ENCODE peak calls at places on chromosomes 4 and X, in ten cellular contexts. One of them, this sample, is unnamed.

GRCh38 chrX:45513042-45513441 is 312.4 kb upstream of the DIPK2B start:
- DNase-seq in GM12864: no peak
- DNase-seq in SW480: peak
- DNase-seq in choroid plexus epithelial cell: no peak
- DNase-seq in midbrain: no peak
- DNase-seq in dermis microvascular lymphatic vessel endothelial cell: no peak
- DNase-seq in astrocyte: no peak
- DNase-seq in AG08395: no peak
- DNase-seq in substantia nigra: no peak
- DNase-seq in activated T-cell treated with anti-CD3 and anti-CD28 coated beads for 48 hours: no peak
- DNase-seq in this sample: no peak

GRCh38 chr4:1503583-1504471 is 97.6 kb upstream of the NKX1-1 start:
- DNase-seq in AG08395: no peak
- DNase-seq in SW480: no peak
- DNase-seq in midbrain: no peak
- DNase-seq in substantia nigra: no peak
- DNase-seq in GM12864: no peak
- DNase-seq in astrocyte: no peak
- DNase-seq in dermis microvascular lymphatic vessel endothelial cell: no peak
- DNase-seq in activated T-cell treated with anti-CD3 and anti-CD28 coated beads for 48 hours: no peak
- DNase-seq in choroid plexus epithelial cell: no peak
- DNase-seq in this sample: no peak

GRCh38 chr4:120922390-120923200 is at the start of gene PRDM5:
- DNase-seq in activated T-cell treated with anti-CD3 and anti-CD28 coated beads for 48 hours: peak
- DNase-seq in midbrain: peak
- DNase-seq in dermis microvascular lymphatic vessel endothelial cell: peak
- DNase-seq in SW480: peak
- DNase-seq in choroid plexus epithelial cell: peak
- DNase-seq in AG08395: peak
- DNase-seq in astrocyte: peak
- DNase-seq in GM12864: no peak
- DNase-seq in substantia nigra: peak
- DNase-seq in this sample: peak

GRCh38 chr4:76571274-76571673 is 136.2 kb downstream of the SHROOM3 start:
- DNase-seq in GM12864: no peak
- DNase-seq in dermis microvascular lymphatic vessel endothelial cell: no peak
- DNase-seq in substantia nigra: no peak
- DNase-seq in SW480: no peak
- DNase-seq in choroid plexus epithelial cell: no peak
- DNase-seq in astrocyte: no peak
- DNase-seq in midbrain: no peak
- DNase-seq in AG08395: no peak
- DNase-seq in activated T-cell treated with anti-CD3 and anti-CD28 coated beads for 48 hours: no peak
- DNase-seq in this sample: no peak

GRCh38 chr4:55272576-55272975 is 73.5 kb upstream of the SRD5A3 start:
- DNase-seq in activated T-cell treated with anti-CD3 and anti-CD28 coated beads for 48 hours: no peak
- DNase-seq in astrocyte: no peak
- DNase-seq in SW480: no peak
- DNase-seq in AG08395: no peak
- DNase-seq in substantia nigra: no peak
- DNase-seq in midbrain: no peak
- DNase-seq in choroid plexus epithelial cell: peak
- DNase-seq in dermis microvascular lymphatic vessel endothelial cell: no peak
- DNase-seq in GM12864: no peak
- DNase-seq in this sample: no peak

GRCh38 chr4:153513596-153513995 is 47.4 kb downstream of the TMEM131L start:
- DNase-seq in SW480: no peak
- DNase-seq in activated T-cell treated with anti-CD3 and anti-CD28 coated beads for 48 hours: no peak
- DNase-seq in choroid plexus epithelial cell: peak
- DNase-seq in midbrain: no peak
- DNase-seq in dermis microvascular lymphatic vessel endothelial cell: peak
- DNase-seq in astrocyte: no peak
- DNase-seq in GM12864: no peak
- DNase-seq in substantia nigra: no peak
- DNase-seq in AG08395: peak
- DNase-seq in this sample: no peak

GRCh38 chr4:153198739-153199138 is 5.5 kb upstream of the TRIM2 start:
- DNase-seq in substantia nigra: no peak
- DNase-seq in astrocyte: no peak
- DNase-seq in SW480: no peak
- DNase-seq in AG08395: no peak
- DNase-seq in GM12864: no peak
- DNase-seq in midbrain: no peak
- DNase-seq in dermis microvascular lymphatic vessel endothelial cell: no peak
- DNase-seq in choroid plexus epithelial cell: no peak
- DNase-seq in activated T-cell treated with anti-CD3 and anti-CD28 coated beads for 48 hours: no peak
- DNase-seq in this sample: no peak

GRCh38 chrX:152299787-152300186 is 151.3 kb downstream of the GABRA3 start:
- DNase-seq in midbrain: no peak
- DNase-seq in activated T-cell treated with anti-CD3 and anti-CD28 coated beads for 48 hours: no peak
- DNase-seq in choroid plexus epithelial cell: no peak
- DNase-seq in SW480: no peak
- DNase-seq in dermis microvascular lymphatic vessel endothelial cell: no peak
- DNase-seq in astrocyte: no peak
- DNase-seq in substantia nigra: no peak
- DNase-seq in GM12864: no peak
- DNase-seq in AG08395: no peak
- DNase-seq in this sample: no peak

GRCh38 chr4:99754756-99755155 is 61.9 kb upstream of the DAPP1 start:
- DNase-seq in SW480: no peak
- DNase-seq in dermis microvascular lymphatic vessel endothelial cell: no peak
- DNase-seq in substantia nigra: no peak
- DNase-seq in astrocyte: no peak
- DNase-seq in midbrain: no peak
- DNase-seq in AG08395: no peak
- DNase-seq in GM12864: no peak
- DNase-seq in activated T-cell treated with anti-CD3 and anti-CD28 coated beads for 48 hours: no peak
- DNase-seq in choroid plexus epithelial cell: peak
- DNase-seq in this sample: no peak

GRCh38 chrX:39309018-39309620 is 507.9 kb downstream of the MID1IP1 start:
- DNase-seq in SW480: peak
- DNase-seq in astrocyte: peak
- DNase-seq in substantia nigra: no peak
- DNase-seq in activated T-cell treated with anti-CD3 and anti-CD28 coated beads for 48 hours: peak
- DNase-seq in AG08395: no peak
- DNase-seq in midbrain: no peak
- DNase-seq in dermis microvascular lymphatic vessel endothelial cell: peak
- DNase-seq in GM12864: no peak
- DNase-seq in choroid plexus epithelial cell: peak
- DNase-seq in this sample: no peak

GRCh38 chr4:6303943-6304342 is 34.3 kb downstream of the WFS1 start:
- DNase-seq in choroid plexus epithelial cell: no peak
- DNase-seq in astrocyte: no peak
- DNase-seq in substantia nigra: no peak
- DNase-seq in activated T-cell treated with anti-CD3 and anti-CD28 coated beads for 48 hours: no peak
- DNase-seq in midbrain: no peak
- DNase-seq in dermis microvascular lymphatic vessel endothelial cell: no peak
- DNase-seq in SW480: no peak
- DNase-seq in GM12864: no peak
- DNase-seq in AG08395: no peak
- DNase-seq in this sample: no peak

GRCh38 chr4:6696611-6697010 is 2.9 kb downstream of the S100P start:
- DNase-seq in midbrain: no peak
- DNase-seq in SW480: no peak
- DNase-seq in activated T-cell treated with anti-CD3 and anti-CD28 coated beads for 48 hours: no peak
- DNase-seq in dermis microvascular lymphatic vessel endothelial cell: no peak
- DNase-seq in GM12864: no peak
- DNase-seq in choroid plexus epithelial cell: no peak
- DNase-seq in AG08395: no peak
- DNase-seq in substantia nigra: no peak
- DNase-seq in astrocyte: no peak
- DNase-seq in this sample: no peak

GRCh38 chr4:182764642-182765041 is 152.5 kb downstream of the DCTD start:
- DNase-seq in astrocyte: no peak
- DNase-seq in activated T-cell treated with anti-CD3 and anti-CD28 coated beads for 48 hours: no peak
- DNase-seq in dermis microvascular lymphatic vessel endothelial cell: no peak
- DNase-seq in midbrain: no peak
- DNase-seq in SW480: no peak
- DNase-seq in choroid plexus epithelial cell: no peak
- DNase-seq in AG08395: no peak
- DNase-seq in GM12864: no peak
- DNase-seq in substantia nigra: no peak
- DNase-seq in this sample: no peak

GRCh38 chrX:143633530-143634372 is 2.1 kb downstream of the SLITRK4 start:
- DNase-seq in astrocyte: no peak
- DNase-seq in substantia nigra: no peak
- DNase-seq in AG08395: no peak
- DNase-seq in SW480: no peak
- DNase-seq in choroid plexus epithelial cell: no peak
- DNase-seq in midbrain: no peak
- DNase-seq in GM12864: no peak
- DNase-seq in dermis microvascular lymphatic vessel endothelial cell: no peak
- DNase-seq in activated T-cell treated with anti-CD3 and anti-CD28 coated beads for 48 hours: no peak
- DNase-seq in this sample: no peak

GRCh38 chr4:141913928-141914327 is 277.5 kb downstream of the IL15 start:
- DNase-seq in activated T-cell treated with anti-CD3 and anti-CD28 coated beads for 48 hours: no peak
- DNase-seq in astrocyte: no peak
- DNase-seq in substantia nigra: no peak
- DNase-seq in dermis microvascular lymphatic vessel endothelial cell: no peak
- DNase-seq in midbrain: no peak
- DNase-seq in GM12864: no peak
- DNase-seq in SW480: no peak
- DNase-seq in choroid plexus epithelial cell: peak
- DNase-seq in AG08395: peak
- DNase-seq in this sample: no peak

GRCh38 chrX:3757510-3758025 is 44.1 kb upstream of the PRKX start:
- DNase-seq in substantia nigra: no peak
- DNase-seq in astrocyte: no peak
- DNase-seq in activated T-cell treated with anti-CD3 and anti-CD28 coated beads for 48 hours: no peak
- DNase-seq in choroid plexus epithelial cell: no peak
- DNase-seq in dermis microvascular lymphatic vessel endothelial cell: no peak
- DNase-seq in SW480: no peak
- DNase-seq in AG08395: no peak
- DNase-seq in midbrain: no peak
- DNase-seq in GM12864: no peak
- DNase-seq in this sample: no peak

GRCh38 chr4:38865445-38865844 is 2.2 kb upstream of the FAM114A1 start:
- DNase-seq in choroid plexus epithelial cell: no peak
- DNase-seq in AG08395: no peak
- DNase-seq in astrocyte: no peak
- DNase-seq in SW480: no peak
- DNase-seq in substantia nigra: no peak
- DNase-seq in activated T-cell treated with anti-CD3 and anti-CD28 coated beads for 48 hours: no peak
- DNase-seq in midbrain: no peak
- DNase-seq in GM12864: no peak
- DNase-seq in dermis microvascular lymphatic vessel endothelial cell: no peak
- DNase-seq in this sample: no peak

GRCh38 chrX:111103246-111103645 is 7.3 kb downstream of the PAK3 start:
- DNase-seq in choroid plexus epithelial cell: no peak
- DNase-seq in GM12864: no peak
- DNase-seq in activated T-cell treated with anti-CD3 and anti-CD28 coated beads for 48 hours: no peak
- DNase-seq in AG08395: no peak
- DNase-seq in dermis microvascular lymphatic vessel endothelial cell: no peak
- DNase-seq in astrocyte: no peak
- DNase-seq in midbrain: no peak
- DNase-seq in substantia nigra: no peak
- DNase-seq in SW480: no peak
- DNase-seq in this sample: no peak

GRCh38 chrX:30577362-30577961 is at the start of gene TASL:
- DNase-seq in astrocyte: no peak
- DNase-seq in midbrain: no peak
- DNase-seq in AG08395: no peak
- DNase-seq in SW480: no peak
- DNase-seq in substantia nigra: no peak
- DNase-seq in GM12864: peak
- DNase-seq in dermis microvascular lymphatic vessel endothelial cell: no peak
- DNase-seq in activated T-cell treated with anti-CD3 and anti-CD28 coated beads for 48 hours: no peak
- DNase-seq in choroid plexus epithelial cell: no peak
- DNase-seq in this sample: peak

GRCh38 chr4:6369924-6370645 is 100.4 kb downstream of the WFS1 start:
- DNase-seq in SW480: no peak
- DNase-seq in activated T-cell treated with anti-CD3 and anti-CD28 coated beads for 48 hours: no peak
- DNase-seq in astrocyte: no peak
- DNase-seq in midbrain: no peak
- DNase-seq in GM12864: no peak
- DNase-seq in choroid plexus epithelial cell: no peak
- DNase-seq in AG08395: no peak
- DNase-seq in substantia nigra: no peak
- DNase-seq in dermis microvascular lymphatic vessel endothelial cell: no peak
- DNase-seq in this sample: no peak

GRCh38 chr4:38383646-38384121 is 280.3 kb upstream of the KLF3 start:
- DNase-seq in midbrain: no peak
- DNase-seq in dermis microvascular lymphatic vessel endothelial cell: no peak
- DNase-seq in AG08395: no peak
- DNase-seq in choroid plexus epithelial cell: no peak
- DNase-seq in activated T-cell treated with anti-CD3 and anti-CD28 coated beads for 48 hours: no peak
- DNase-seq in substantia nigra: no peak
- DNase-seq in astrocyte: no peak
- DNase-seq in GM12864: no peak
- DNase-seq in SW480: no peak
- DNase-seq in this sample: no peak

GRCh38 chr4:105473340-105474109 is at the start of gene PPA2:
- DNase-seq in midbrain: peak
- DNase-seq in AG08395: peak
- DNase-seq in astrocyte: peak
- DNase-seq in activated T-cell treated with anti-CD3 and anti-CD28 coated beads for 48 hours: peak
- DNase-seq in SW480: peak
- DNase-seq in dermis microvascular lymphatic vessel endothelial cell: peak
- DNase-seq in GM12864: peak
- DNase-seq in choroid plexus epithelial cell: peak
- DNase-seq in substantia nigra: peak
- DNase-seq in this sample: peak